ENCODE peak calls at places on chromosome 16, in eight cellular contexts. Q is GM20000, D is endothelial cell, C is T follicular helper cell, F is H1, H is GM10248, K is activated gamma-delta T cell treated with Interleukin-2 at 50 U/mL for 16 hours, P is NCI-H1694. E is an unnamed sample.

GRCh38 chr16:65662236-65662635 is 540.4 kb upstream of the CDH11 start:
- DNase-seq in Q (no peak), D (no peak), C (no peak), F (no peak), H (no peak), K (no peak), P (no peak), E (no peak)

GRCh38 chr16:52563767-52564611 is 17.0 kb upstream of the TOX3 start:
- DNase-seq in Q (no peak), D (no peak), C (no peak), F (no peak), H (no peak), K (no peak), P (no peak), E (no peak)

GRCh38 chr16:30977502-30977901 is 7.5 kb upstream of the HSD3B7 start:
- DNase-seq in Q (no peak), D (peak), C (no peak), F (peak), H (no peak), K (no peak), P (no peak), E (no peak)

GRCh38 chr16:13436641-13437423 is 483.1 kb upstream of the ERCC4 start:
- DNase-seq in Q (peak), D (no peak), C (no peak), F (no peak), H (peak), K (no peak), P (no peak), E (peak)

GRCh38 chr16:82079892-82080291 is 44.8 kb downstream of the HSD17B2 start:
- DNase-seq in Q (no peak), D (no peak), C (no peak), F (no peak), H (no peak), K (no peak), P (no peak), E (no peak)

GRCh38 chr16:67170168-67170947 is at the start of gene NOL3:
- DNase-seq in Q (peak), D (no peak), C (no peak), F (peak), H (peak), K (no peak), P (peak), E (peak)

GRCh38 chr16:67164599-67165061 is at the start of gene HSF4:
- DNase-seq in Q (peak), D (no peak), C (no peak), F (peak), H (no peak), K (no peak), P (no peak), E (no peak)

GRCh38 chr16:66649636-66650205 is 45.2 kb downstream of the CMTM3 start:
- DNase-seq in Q (no peak), D (no peak), C (no peak), F (no peak), H (no peak), K (no peak), P (no peak), E (no peak)

GRCh38 chr16:4212934-4213296 is 29.0 kb downstream of the SRL start:
- DNase-seq in Q (no peak), D (no peak), C (no peak), F (no peak), H (no peak), K (no peak), P (no peak), E (no peak)

GRCh38 chr16:31179747-31180458 is at the start of gene FUS:
- DNase-seq in Q (peak), D (peak), C (peak), F (peak), H (peak), K (peak), P (peak), E (peak)

GRCh38 chr16:86611517-86611840 is 33.1 kb downstream of the FOXL1 start:
- DNase-seq in Q (no peak), D (no peak), C (no peak), F (no peak), H (no peak), K (no peak), P (no peak), E (no peak)

GRCh38 chr16:61858996-61859395 is 177.2 kb downstream of the CDH8 start:
- DNase-seq in Q (no peak), D (no peak), C (no peak), F (no peak), H (no peak), K (no peak), P (no peak), E (no peak)

GRCh38 chr16:53773150-53773846 is 69.3 kb downstream of the FTO start:
- DNase-seq in Q (peak), D (peak), C (no peak), F (no peak), H (peak), K (no peak), P (peak), E (peak)

GRCh38 chr16:32116080-32116479 is 137.0 kb upstream of the TP53TG3D start:
- DNase-seq in Q (peak), D (no peak), C (no peak), F (no peak), H (peak), K (no peak), P (no peak), E (no peak)

GRCh38 chr16:50709061-50709695 is 15.8 kb downstream of the NOD2 start:
- DNase-seq in Q (peak), D (no peak), C (no peak), F (no peak), H (peak), K (no peak), P (no peak), E (peak)